ENCODE peak calls at places on chromosomes 12 and 14, in eight cellular contexts. One of them, this sample, is unnamed.

GRCh38 chr14:25237845-25238244 is 187.9 kb upstream of the STXBP6 start:
- DNase-seq in skeletal muscle cell: no peak
- DNase-seq in anterior cingulate cortex: no peak
- DNase-seq in RCC 7860: no peak
- DNase-seq in germinal center: no peak
- DNase-seq in NCI-H1694 treated with DMSO at 0.1 percent for 48 hours: no peak
- DNase-seq in C1 segment of cervical spinal cord: no peak
- DNase-seq in foreskin fibroblast: no peak
- DNase-seq in this sample: no peak

GRCh38 chr12:94644622-94645021 is 5.7 kb downstream of the TMCC3 start:
- DNase-seq in skeletal muscle cell: peak
- DNase-seq in RCC 7860: peak
- DNase-seq in NCI-H1694 treated with DMSO at 0.1 percent for 48 hours: no peak
- DNase-seq in germinal center: no peak
- DNase-seq in foreskin fibroblast: peak
- DNase-seq in anterior cingulate cortex: no peak
- DNase-seq in C1 segment of cervical spinal cord: peak
- DNase-seq in this sample: no peak

GRCh38 chr14:92683041-92683440 is 65.4 kb downstream of the LGMN start:
- DNase-seq in foreskin fibroblast: no peak
- DNase-seq in skeletal muscle cell: no peak
- DNase-seq in germinal center: no peak
- DNase-seq in anterior cingulate cortex: no peak
- DNase-seq in C1 segment of cervical spinal cord: no peak
- DNase-seq in RCC 7860: no peak
- DNase-seq in NCI-H1694 treated with DMSO at 0.1 percent for 48 hours: no peak
- DNase-seq in this sample: no peak

GRCh38 chr12:50221228-50222008 is 54.2 kb upstream of the CERS5 start:
- DNase-seq in NCI-H1694 treated with DMSO at 0.1 percent for 48 hours: peak
- DNase-seq in anterior cingulate cortex: no peak
- DNase-seq in C1 segment of cervical spinal cord: no peak
- DNase-seq in foreskin fibroblast: peak
- DNase-seq in RCC 7860: peak
- DNase-seq in skeletal muscle cell: peak
- DNase-seq in germinal center: no peak
- DNase-seq in this sample: peak

GRCh38 chr12:109586385-109587296 is 13.0 kb downstream of the MVK start:
- DNase-seq in RCC 7860: no peak
- DNase-seq in NCI-H1694 treated with DMSO at 0.1 percent for 48 hours: no peak
- DNase-seq in anterior cingulate cortex: no peak
- DNase-seq in germinal center: no peak
- DNase-seq in foreskin fibroblast: no peak
- DNase-seq in C1 segment of cervical spinal cord: no peak
- DNase-seq in skeletal muscle cell: no peak
- DNase-seq in this sample: no peak

GRCh38 chr14:96852823-96853422 is 55.7 kb downstream of the VRK1 start:
- DNase-seq in skeletal muscle cell: peak
- DNase-seq in germinal center: peak
- DNase-seq in C1 segment of cervical spinal cord: no peak
- DNase-seq in foreskin fibroblast: peak
- DNase-seq in NCI-H1694 treated with DMSO at 0.1 percent for 48 hours: peak
- DNase-seq in anterior cingulate cortex: no peak
- DNase-seq in RCC 7860: no peak
- DNase-seq in this sample: peak

GRCh38 chr12:46402451-46402850 is 29.9 kb upstream of the SLC38A2 start:
- DNase-seq in foreskin fibroblast: peak
- DNase-seq in RCC 7860: peak
- DNase-seq in germinal center: no peak
- DNase-seq in C1 segment of cervical spinal cord: no peak
- DNase-seq in anterior cingulate cortex: no peak
- DNase-seq in skeletal muscle cell: peak
- DNase-seq in NCI-H1694 treated with DMSO at 0.1 percent for 48 hours: no peak
- DNase-seq in this sample: peak

GRCh38 chr12:130121246-130122005 is 40.8 kb upstream of the FZD10 start:
- DNase-seq in skeletal muscle cell: no peak
- DNase-seq in RCC 7860: no peak
- DNase-seq in germinal center: no peak
- DNase-seq in foreskin fibroblast: no peak
- DNase-seq in C1 segment of cervical spinal cord: no peak
- DNase-seq in NCI-H1694 treated with DMSO at 0.1 percent for 48 hours: no peak
- DNase-seq in anterior cingulate cortex: no peak
- DNase-seq in this sample: no peak

GRCh38 chr12:93921511-93921910 is 226.9 kb upstream of the PLXNC1 start:
- DNase-seq in NCI-H1694 treated with DMSO at 0.1 percent for 48 hours: no peak
- DNase-seq in anterior cingulate cortex: no peak
- DNase-seq in C1 segment of cervical spinal cord: no peak
- DNase-seq in RCC 7860: no peak
- DNase-seq in skeletal muscle cell: no peak
- DNase-seq in germinal center: no peak
- DNase-seq in foreskin fibroblast: no peak
- DNase-seq in this sample: no peak

GRCh38 chr12:62722971-62723680 is 211.8 kb downstream of the PPM1H start:
- DNase-seq in foreskin fibroblast: peak
- DNase-seq in anterior cingulate cortex: no peak
- DNase-seq in C1 segment of cervical spinal cord: no peak
- DNase-seq in skeletal muscle cell: no peak
- DNase-seq in RCC 7860: no peak
- DNase-seq in NCI-H1694 treated with DMSO at 0.1 percent for 48 hours: peak
- DNase-seq in germinal center: no peak
- DNase-seq in this sample: no peak

GRCh38 chr14:75794615-75795038 is 133.6 kb downstream of the TTLL5 start:
- DNase-seq in C1 segment of cervical spinal cord: no peak
- DNase-seq in foreskin fibroblast: peak
- DNase-seq in anterior cingulate cortex: no peak
- DNase-seq in skeletal muscle cell: peak
- DNase-seq in RCC 7860: no peak
- DNase-seq in NCI-H1694 treated with DMSO at 0.1 percent for 48 hours: no peak
- DNase-seq in germinal center: no peak
- DNase-seq in this sample: peak

GRCh38 chr12:57845478-57846284 is 848 bp downstream of the CTDSP2 start:
- DNase-seq in anterior cingulate cortex: peak
- DNase-seq in RCC 7860: peak
- DNase-seq in C1 segment of cervical spinal cord: peak
- DNase-seq in NCI-H1694 treated with DMSO at 0.1 percent for 48 hours: no peak
- DNase-seq in skeletal muscle cell: no peak
- DNase-seq in foreskin fibroblast: no peak
- DNase-seq in germinal center: peak
- DNase-seq in this sample: no peak

GRCh38 chr14:103597623-103598372 is 31.2 kb upstream of the KLC1 start:
- DNase-seq in C1 segment of cervical spinal cord: no peak
- DNase-seq in anterior cingulate cortex: no peak
- DNase-seq in RCC 7860: peak
- DNase-seq in foreskin fibroblast: peak
- DNase-seq in NCI-H1694 treated with DMSO at 0.1 percent for 48 hours: peak
- DNase-seq in skeletal muscle cell: peak
- DNase-seq in germinal center: no peak
- DNase-seq in this sample: peak

GRCh38 chr12:59861635-59862034 is 265.8 kb downstream of the SLC16A7 start:
- DNase-seq in skeletal muscle cell: no peak
- DNase-seq in anterior cingulate cortex: no peak
- DNase-seq in foreskin fibroblast: no peak
- DNase-seq in germinal center: no peak
- DNase-seq in C1 segment of cervical spinal cord: no peak
- DNase-seq in NCI-H1694 treated with DMSO at 0.1 percent for 48 hours: no peak
- DNase-seq in RCC 7860: no peak
- DNase-seq in this sample: no peak

GRCh38 chr14:55588259-55588699 is 8.3 kb downstream of the KTN1 start:
- DNase-seq in NCI-H1694 treated with DMSO at 0.1 percent for 48 hours: no peak
- DNase-seq in RCC 7860: no peak
- DNase-seq in anterior cingulate cortex: no peak
- DNase-seq in skeletal muscle cell: no peak
- DNase-seq in foreskin fibroblast: peak
- DNase-seq in C1 segment of cervical spinal cord: no peak
- DNase-seq in germinal center: no peak
- DNase-seq in this sample: peak

GRCh38 chr14:31126680-31127079 is 80.9 kb downstream of the HECTD1 start:
- DNase-seq in skeletal muscle cell: no peak
- DNase-seq in C1 segment of cervical spinal cord: no peak
- DNase-seq in RCC 7860: no peak
- DNase-seq in foreskin fibroblast: no peak
- DNase-seq in germinal center: no peak
- DNase-seq in NCI-H1694 treated with DMSO at 0.1 percent for 48 hours: no peak
- DNase-seq in anterior cingulate cortex: no peak
- DNase-seq in this sample: no peak